ENCODE peak calls at places on chromosomes 16 and 17, in six cellular contexts. H is H4, K is mucosa of descending colon, N is SW480, O is foreskin melanocyte, S is mesothelial cell of epicardium. A is an unnamed sample.

GRCh38 chr17:49870298-49870697 is 22.4 kb upstream of the TAC4 start:
- DNase-seq in H (no peak), K (no peak), N (no peak), O (no peak), S (no peak), A (no peak)

GRCh38 chr17:62819511-62820221 is 11.6 kb upstream of the MARCHF10 start:
- DNase-seq in H (peak), K (peak), N (peak), O (peak), S (peak), A (peak)

GRCh38 chr16:78520470-78520869 is 421.0 kb downstream of the WWOX start:
- DNase-seq in H (no peak), K (no peak), N (no peak), O (no peak), S (no peak), A (no peak)

GRCh38 chr16:50334106-50334975 is 34.4 kb downstream of the BRD7 start:
- DNase-seq in H (peak), K (no peak), N (no peak), O (no peak), S (no peak), A (no peak)

GRCh38 chr17:36509272-36509985 is 22.9 kb downstream of the ZNHIT3 start:
- DNase-seq in H (no peak), K (no peak), N (no peak), O (no peak), S (no peak), A (no peak)

GRCh38 chr16:67187175-67187900 is 2.6 kb downstream of the EXOC3L1 start:
- DNase-seq in H (no peak), K (no peak), N (no peak), O (no peak), S (no peak), A (no peak)

GRCh38 chr17:78722101-78722761 is 59.8 kb downstream of the CYTH1 start:
- DNase-seq in H (no peak), K (no peak), N (no peak), O (no peak), S (no peak), A (no peak)

GRCh38 chr17:2101448-2102257 is 46.8 kb downstream of the HIC1 start:
- DNase-seq in H (no peak), K (peak), N (no peak), O (no peak), S (no peak), A (no peak)

GRCh38 chr17:77810536-77810935 is 148.0 kb upstream of the TNRC6C start:
- DNase-seq in H (peak), K (no peak), N (no peak), O (peak), S (no peak), A (peak)

GRCh38 chr16:10575506-10576130 is 4.8 kb downstream of the EMP2 start:
- DNase-seq in H (no peak), K (no peak), N (no peak), O (no peak), S (no peak), A (no peak)

GRCh38 chr16:47278571-47278970 is 134.8 kb upstream of the NETO2 start:
- DNase-seq in H (no peak), K (no peak), N (no peak), O (no peak), S (no peak), A (no peak)

GRCh38 chr17:70773210-70773609 is 603.9 kb downstream of the KCNJ2 start:
- DNase-seq in H (no peak), K (no peak), N (no peak), O (no peak), S (no peak), A (no peak)

GRCh38 chr16:84117482-84117843 is 721 bp upstream of the MBTPS1 start:
- DNase-seq in H (no peak), K (no peak), N (peak), O (no peak), S (no peak), A (peak)

GRCh38 chr16:65624696-65625095 is 502.8 kb upstream of the CDH11 start:
- DNase-seq in H (no peak), K (no peak), N (no peak), O (no peak), S (no peak), A (no peak)

GRCh38 chr16:11705311-11705710 is 37.1 kb downstream of the SNN start:
- DNase-seq in H (no peak), K (no peak), N (no peak), O (no peak), S (no peak), A (no peak)

GRCh38 chr17:81582341-81582740 is 30.2 kb upstream of the FAAP100 start:
- DNase-seq in H (no peak), K (no peak), N (no peak), O (no peak), S (no peak), A (no peak)

GRCh38 chr16:17173134-17173729 is 297.5 kb downstream of the XYLT1 start:
- DNase-seq in H (peak), K (no peak), N (no peak), O (no peak), S (no peak), A (no peak)

GRCh38 chr17:65807361-65807760 is 245.9 kb upstream of the AXIN2 start:
- DNase-seq in H (no peak), K (no peak), N (no peak), O (no peak), S (no peak), A (no peak)

GRCh38 chr16:843771-844170 is 43.2 kb upstream of the GNG13 start:
- DNase-seq in H (no peak), K (peak), N (no peak), O (no peak), S (no peak), A (no peak)

GRCh38 chr17:59884861-59885260 is 7.9 kb downstream of the TUBD1 start:
- DNase-seq in H (no peak), K (no peak), N (no peak), O (no peak), S (no peak), A (no peak)

GRCh38 chr16:88194397-88195020 is 188.2 kb upstream of the ZNF469 start:
- DNase-seq in H (no peak), K (no peak), N (no peak), O (no peak), S (no peak), A (no peak)

GRCh38 chr16:9567674-9568073 is 476.2 kb downstream of the HAPSTR1 start:
- DNase-seq in H (no peak), K (no peak), N (no peak), O (no peak), S (no peak), A (no peak)

GRCh38 chr16:67858448-67858993 is 11.0 kb upstream of the CENPT start:
- DNase-seq in H (no peak), K (no peak), N (no peak), O (no peak), S (no peak), A (no peak)

GRCh38 chr17:76997981-76998531 is 129.9 kb downstream of the MGAT5B start:
- DNase-seq in H (peak), K (no peak), N (no peak), O (no peak), S (no peak), A (no peak)

GRCh38 chr17:9427460-9428315 is 147.9 kb downstream of the STX8 start:
- DNase-seq in H (no peak), K (no peak), N (no peak), O (no peak), S (no peak), A (no peak)

GRCh38 chr16:5001986-5002385 is 31.7 kb downstream of the NAGPA start:
- DNase-seq in H (no peak), K (no peak), N (no peak), O (no peak), S (no peak), A (no peak)